ENCODE peak calls at places on chromosome 21, in eight cellular contexts. U is ovary, L is sigmoid colon, T is upper lobe of left lung, D is stomach, K is tibial nerve, W is suprapubic skin, N is K562. H is an unnamed sample.

GRCh38 chr21:35265170-35265877 is 216.2 kb upstream of the RUNX1 start:
- DNase-seq in W (no peak), D (no peak), L (no peak), T (no peak), U (no peak), K (no peak), N (no peak), H (peak)

GRCh38 chr21:27425574-27425973 is 458.7 kb upstream of the ADAMTS5 start:
- DNase-seq in W (no peak), K (no peak), T (no peak), U (no peak), N (no peak), D (no peak), L (no peak), H (no peak)

GRCh38 chr21:29384608-29385359 is 86.1 kb downstream of the BACH1 start:
- DNase-seq in U (no peak), T (no peak), N (no peak), D (no peak), W (no peak), K (no peak), L (no peak), H (no peak)

GRCh38 chr21:31018232-31018631 is 20.0 kb downstream of the KRTAP19-8 start:
- DNase-seq in K (no peak), L (no peak), D (no peak), U (no peak), N (no peak), T (no peak), W (no peak), H (no peak)

GRCh38 chr21:35026617-35027557 is 22.2 kb downstream of the RUNX1 start:
- DNase-seq in L (peak), W (peak), D (peak), U (no peak), T (peak), K (no peak), N (peak), H (peak)

GRCh38 chr21:25938673-25939395 is 204.1 kb downstream of the GABPA start:
- DNase-seq in U (no peak), N (no peak), K (no peak), L (no peak), W (no peak), D (peak), T (no peak), H (no peak)

GRCh38 chr21:28781602-28782274 is 210.9 kb downstream of the LTN1 start:
- DNase-seq in N (peak), D (no peak), L (no peak), T (no peak), U (no peak), W (no peak), K (no peak), H (peak)

GRCh38 chr21:25871566-25871965 is 136.8 kb downstream of the GABPA start:
- DNase-seq in T (no peak), L (no peak), W (no peak), K (no peak), N (peak), D (no peak), U (no peak), H (no peak)

GRCh38 chr21:17796037-17796403 is 23.1 kb downstream of the C21orf91 start:
- DNase-seq in D (no peak), T (no peak), W (no peak), K (no peak), N (no peak), U (no peak), L (no peak), H (no peak)

GRCh38 chr21:35190201-35190701 is 141.1 kb upstream of the RUNX1 start:
- DNase-seq in T (no peak), U (no peak), W (no peak), N (no peak), D (no peak), L (no peak), K (no peak), H (no peak)

GRCh38 chr21:34807146-34807880 is 138.5 kb downstream of the CLIC6 start:
- DNase-seq in K (no peak), T (no peak), N (no peak), D (no peak), U (no peak), W (no peak), L (no peak), H (peak)

GRCh38 chr21:39048064-39048463 is 135.2 kb downstream of the PSMG1 start:
- DNase-seq in N (no peak), T (no peak), D (no peak), L (peak), W (no peak), U (no peak), K (no peak), H (peak)

DNA sequence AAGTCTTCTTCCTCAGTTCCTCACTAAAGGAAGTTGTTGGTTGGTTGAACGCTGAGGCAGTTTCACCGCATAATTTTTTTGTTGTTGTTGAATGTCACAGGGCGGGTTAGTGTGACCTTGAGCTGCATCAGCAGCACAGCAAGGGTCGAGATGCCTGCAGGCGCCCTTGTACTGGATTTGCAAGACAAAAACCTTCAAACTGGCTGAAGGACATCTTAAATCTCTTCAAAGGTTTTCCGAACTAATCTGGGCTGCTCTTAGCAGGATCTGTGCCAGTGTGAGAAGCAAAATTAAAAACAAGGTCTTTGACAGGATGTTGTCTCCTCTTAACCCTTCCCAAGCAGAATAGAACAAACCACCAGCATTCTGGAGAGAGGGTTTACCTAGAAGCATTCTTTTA is 59.4 kb downstream of the NRIP1 start:
- DNase-seq in D (no peak), W (no peak), K (no peak), N (no peak), T (no peak), U (peak), L (no peak), H (no peak)
- H3K4me3 ChIP-seq in D (no peak), W (no peak), K (no peak), N (no peak), T (no peak), U (peak), L (no peak), H (no peak)

GRCh38 chr21:42187976-42188653 is 30.8 kb upstream of the ABCG1 start:
- DNase-seq in K (no peak), T (no peak), W (no peak), L (peak), N (no peak), U (no peak), D (peak), H (no peak)
- TF ChIP-seq EP300 in K (peak), T (no peak), W (no peak), L (no peak), N (no peak), U (no peak), D (no peak), H (no peak)

DNA sequence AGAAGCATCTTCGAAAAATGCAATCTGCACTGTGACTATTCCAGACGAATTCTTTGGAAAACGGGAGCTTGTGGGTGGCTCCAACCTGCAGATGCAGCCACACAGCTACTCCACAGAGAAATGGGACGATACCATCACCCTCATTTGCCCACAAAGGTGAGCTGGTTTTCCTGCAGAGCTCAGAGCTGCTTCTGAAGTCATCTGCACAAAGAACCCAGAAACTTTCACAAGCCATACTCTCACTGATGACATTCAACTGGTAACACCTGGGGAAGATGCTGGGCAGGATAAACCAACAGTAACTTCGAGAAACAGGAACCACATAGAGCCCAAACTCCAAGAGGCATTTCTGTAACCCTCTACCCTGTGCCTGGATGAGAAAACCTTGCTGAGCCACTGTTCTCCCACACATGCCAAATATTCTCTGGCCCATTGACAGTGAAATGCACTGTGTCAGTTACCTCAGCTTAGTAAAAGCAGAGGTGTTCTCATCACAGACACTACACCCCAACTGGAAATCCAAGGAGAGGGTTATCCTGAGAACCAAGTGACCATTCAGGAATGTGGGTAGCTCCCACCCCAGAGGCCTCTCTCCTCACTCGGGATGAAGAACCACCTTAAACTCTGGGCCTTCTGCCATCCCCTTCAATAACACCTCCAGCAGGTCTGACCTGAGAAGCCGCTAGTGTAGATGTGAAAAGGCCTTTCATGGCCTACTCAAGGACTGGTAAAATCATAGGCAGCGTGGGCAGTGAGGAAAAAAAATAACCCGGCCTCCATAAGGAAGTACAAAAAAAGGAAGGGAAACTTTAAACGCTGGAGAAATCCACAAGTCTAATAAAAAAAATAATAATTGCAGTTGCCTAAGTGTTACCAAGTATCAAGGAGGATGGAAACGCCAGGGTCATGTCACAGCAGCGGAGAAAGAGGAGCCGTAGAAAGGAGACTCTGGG is 56.7 kb downstream of the HSF2BP start:
- DNase-seq in L (no peak), T (no peak), W (no peak), K (no peak), N (no peak), D (no peak), U (no peak), H (no peak)
- TF ChIP-seq POLR2A in L (no peak), T (no peak), W (no peak), K (no peak), N (no peak), D (no peak), U (no peak), H (no peak)

GRCh38 chr21:42654179-42654912 is 925 bp downstream of the PDE9A start:
- DNase-seq in N (no peak), D (no peak), W (no peak), T (peak), L (no peak), U (no peak), K (no peak), H (peak)

GRCh38 chr21:42653492-42654061 is at the start of gene PDE9A:
- DNase-seq in W (no peak), U (peak), D (no peak), T (peak), N (peak), L (no peak), K (no peak), H (peak)

GRCh38 chr21:42655797-42656770 is 2.7 kb downstream of the PDE9A start:
- DNase-seq in K (no peak), D (no peak), N (no peak), L (peak), T (peak), U (no peak), W (no peak), H (no peak)

GRCh38 chr21:42656872-42657271 is 3.5 kb downstream of the PDE9A start:
- DNase-seq in U (no peak), W (no peak), D (no peak), L (no peak), K (no peak), T (no peak), N (no peak), H (no peak)

DNA sequence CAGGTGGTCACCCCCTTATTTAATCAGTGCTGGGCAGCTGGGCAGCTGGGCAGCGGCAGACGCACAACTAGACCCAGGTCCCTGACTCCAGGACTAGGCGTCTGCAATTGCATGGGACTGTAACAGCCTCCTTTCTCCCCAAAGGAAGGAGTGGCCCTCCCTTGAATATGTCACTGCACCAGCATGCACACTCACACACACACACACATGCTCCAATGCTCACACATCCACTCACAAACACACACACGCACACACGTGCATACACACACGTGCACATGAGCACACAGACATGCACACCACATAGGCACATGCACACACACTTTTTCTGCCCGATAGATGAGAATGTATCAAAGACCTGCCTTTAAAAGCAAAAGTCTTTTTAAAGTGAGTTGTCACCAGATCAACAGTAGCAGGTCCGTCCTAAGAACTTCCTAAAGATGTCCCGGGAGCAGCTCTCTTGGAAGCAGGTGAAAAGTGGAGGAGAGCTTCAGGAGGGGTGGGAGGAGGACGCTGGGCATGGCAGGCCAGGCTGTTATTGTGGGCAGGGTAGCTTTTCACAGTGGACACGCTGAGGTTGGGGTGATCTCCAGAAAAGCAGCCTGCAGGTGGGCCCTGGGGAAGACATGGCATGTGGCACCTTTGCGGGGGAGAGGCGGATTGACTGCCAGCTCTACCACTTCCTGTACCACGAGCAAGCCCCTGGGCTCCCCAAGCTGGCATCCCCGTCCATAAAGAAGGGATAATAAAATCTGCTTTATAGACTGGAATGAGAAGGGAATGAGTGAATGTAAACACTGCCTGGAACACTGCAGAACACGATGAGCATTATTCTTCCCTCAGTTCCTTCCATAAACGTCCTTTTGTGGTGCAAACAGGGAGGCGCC is 1.7 kb downstream of the PDE9A start:
- DNase-seq in U (no peak), K (no peak), D (no peak), N (no peak), T (no peak), L (no peak), W (no peak), H (no peak)
- H3K4me3 ChIP-seq in U (peak), K (peak), D (peak), N (no peak), T (peak), L (peak), W (peak), H (peak)

GRCh38 chr21:16522512-16522911 is 792.7 kb downstream of the USP25 start:
- DNase-seq in W (no peak), D (no peak), N (no peak), U (no peak), K (no peak), L (no peak), T (no peak), H (no peak)
- TF ChIP-seq EP300 in W (no peak), D (no peak), N (no peak), U (no peak), K (no peak), L (no peak), T (no peak), H (no peak)

GRCh38 chr21:41926068-41926806 is 27.6 kb downstream of the C2CD2 start:
- DNase-seq in N (no peak), K (no peak), U (no peak), L (peak), D (peak), T (no peak), W (no peak), H (no peak)
- TF ChIP-seq POLR2A in N (no peak), K (no peak), U (no peak), L (no peak), D (no peak), T (no peak), W (no peak), H (no peak)

DNA sequence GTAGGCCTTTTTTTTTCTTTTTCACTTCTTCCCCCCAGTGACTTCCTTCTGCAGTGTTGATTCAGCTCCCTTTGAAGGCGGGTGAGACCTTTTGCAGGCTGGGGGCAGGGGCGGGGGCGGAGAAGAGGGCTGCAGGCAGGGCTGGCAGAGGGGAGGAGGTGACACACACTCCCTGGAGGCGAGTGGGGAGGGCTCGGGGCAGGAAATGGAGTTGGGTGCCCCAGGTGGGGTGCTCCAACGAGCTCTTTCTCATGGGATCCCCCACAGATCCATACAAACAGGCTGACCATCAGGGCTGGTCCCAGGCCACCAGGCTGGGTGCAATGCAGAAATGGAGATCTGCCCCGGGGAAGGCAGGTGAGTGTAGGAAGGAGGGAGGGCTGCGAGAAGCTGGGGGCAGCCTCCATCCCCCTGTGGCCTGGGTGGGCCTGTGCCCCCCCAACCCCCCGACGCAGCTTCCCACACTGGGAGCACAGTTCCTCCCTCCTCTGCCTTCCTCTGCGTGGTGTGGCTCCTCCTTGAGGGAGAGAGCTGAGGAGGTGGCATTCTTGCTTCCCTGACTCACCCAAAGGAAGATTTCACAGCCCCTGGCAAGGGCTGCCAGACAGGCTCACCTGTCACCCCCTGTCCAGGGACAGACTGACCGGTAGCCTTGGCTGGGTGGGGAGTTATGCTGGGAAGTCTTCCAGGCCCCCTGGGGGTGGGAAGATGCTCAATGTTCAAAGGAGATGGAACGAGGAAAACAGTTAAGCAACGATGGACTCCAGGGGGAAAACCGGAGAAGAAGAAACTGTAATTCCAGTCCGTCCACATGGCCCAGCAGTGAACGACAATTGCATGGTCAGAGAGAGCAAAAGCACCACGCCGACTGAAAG is 7.1 kb upstream of the ITGB2 start:
- DNase-seq in N (peak), L (no peak), K (no peak), W (no peak), D (no peak), U (no peak), T (no peak), H (peak)
- H3K4me3 ChIP-seq in N (no peak), L (no peak), K (no peak), W (peak), D (no peak), U (no peak), T (peak), H (peak)

GRCh38 chr21:36990508-36991205 is 15.8 kb upstream of the RIPPLY3 start:
- DNase-seq in K (no peak), N (no peak), L (no peak), U (no peak), D (no peak), W (no peak), T (no peak), H (no peak)
- TF ChIP-seq EP300 in K (no peak), N (no peak), L (no peak), U (no peak), D (no peak), W (no peak), T (no peak), H (no peak)

DNA sequence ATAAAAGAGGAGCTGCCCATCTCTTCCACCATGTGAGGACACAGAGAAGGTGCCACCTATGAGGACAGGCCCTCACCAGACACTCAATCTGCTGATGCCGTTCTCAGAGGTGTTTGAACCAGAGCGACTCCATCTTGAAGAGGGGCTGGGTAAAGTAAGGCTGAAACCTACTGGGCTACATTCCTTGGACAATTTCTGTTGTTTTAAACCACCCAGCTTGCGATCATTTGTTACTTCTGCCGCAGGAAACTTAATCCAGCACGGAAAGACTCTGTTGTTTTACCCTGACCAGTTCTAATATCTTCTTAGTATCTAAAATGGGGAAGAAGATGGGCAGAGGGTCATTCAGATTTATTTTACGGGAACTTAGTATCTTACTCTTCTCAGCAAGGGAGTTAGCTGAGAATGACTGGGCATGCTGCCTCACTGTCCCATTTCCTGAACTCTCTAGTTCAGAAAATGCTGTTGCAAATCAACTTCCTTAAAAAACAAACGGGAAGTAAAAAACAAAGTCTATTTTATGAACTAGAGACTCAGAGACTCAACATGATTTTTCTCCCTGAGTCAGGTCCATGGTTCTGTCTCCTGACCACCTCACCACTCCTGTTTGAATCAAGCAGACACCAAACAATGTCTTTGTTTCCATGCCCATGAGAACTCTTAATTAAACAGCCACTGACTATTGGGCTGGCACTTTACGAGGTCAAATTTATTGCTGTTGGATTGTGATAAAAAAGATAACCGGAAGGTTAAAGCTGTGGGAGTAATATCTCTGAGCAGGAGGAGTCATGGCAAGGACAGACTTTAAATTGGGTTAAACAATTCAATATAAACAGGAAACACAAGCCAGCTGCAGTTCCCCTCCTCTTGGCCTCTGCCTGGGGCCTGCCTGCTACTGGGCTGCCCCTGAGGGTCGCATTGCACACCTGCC is 23.8 kb upstream of the IFNAR1 start:
- DNase-seq in U (no peak), W (no peak), T (no peak), K (no peak), L (no peak), D (no peak), N (no peak), H (no peak)
- TF ChIP-seq POLR2A in U (no peak), W (no peak), T (no peak), K (no peak), L (no peak), D (no peak), N (no peak), H (no peak)